ENCODE peak calls at places on chromosome 6, in nine cellular contexts. T is NT2/D1; X is uterus; P is CD8-positive, alpha-beta T cell; A is heart left ventricle; G is endothelial cell of umbilical vein; Q is body of pancreas; W is stomach; D is cardiac muscle cell. H is an unnamed sample. For H3K36me3, the result is how much of the 10 kb centered on the place peaks cover.

GRCh38 chr6:32607988-32608298 is 18.3 kb upstream of the HLA-DRB1 start:
- DNase-seq in D (no peak), W (no peak), G (no peak), A (no peak), Q (no peak), P (no peak), T (no peak), X (no peak), H (no peak)

GRCh38 chr6:118320652-118321051 is 227.4 kb upstream of the PLN start:
- DNase-seq in G (peak), P (no peak), X (no peak), W (no peak), T (no peak), A (no peak), Q (peak), D (peak), H (no peak)

GRCh38 chr6:1379810-1380198 is 9.6 kb upstream of the FOXF2 start:
- DNase-seq in D (no peak), Q (no peak), G (no peak), P (no peak), A (no peak), X (no peak), T (no peak), W (no peak), H (no peak)

GRCh38 chr6:117338567-117338966 is 73.2 kb downstream of the VGLL2 start:
- DNase-seq in G (no peak), Q (peak), D (no peak), W (no peak), T (no peak), X (no peak), P (no peak), A (peak), H (no peak)

GRCh38 chr6:107496041-107496440 is 6.1 kb downstream of the SOBP start:
- DNase-seq in P (no peak), W (no peak), G (no peak), X (no peak), T (no peak), A (no peak), D (no peak), Q (no peak), H (no peak)

GRCh38 chr6:138397128-138397814 is 6.8 kb upstream of the HEBP2 start:
- DNase-seq in X (no peak), A (no peak), D (no peak), P (no peak), G (no peak), T (no peak), W (no peak), Q (no peak), H (peak)

GRCh38 chr6:89015971-89016370 is 52.6 kb upstream of the RNGTT start:
- DNase-seq in X (no peak), G (no peak), A (no peak), W (no peak), T (no peak), P (no peak), D (no peak), Q (no peak), H (no peak)

GRCh38 chr6:114364295-114364694 is 21.5 kb upstream of the HS3ST5 start:
- DNase-seq in T (peak), A (no peak), D (no peak), Q (no peak), P (no peak), G (no peak), W (no peak), X (no peak), H (no peak)

GRCh38 chr6:47992805-47993204 is 118.2 kb downstream of the PTCHD4 start:
- DNase-seq in X (no peak), D (no peak), P (no peak), G (no peak), A (peak), Q (no peak), W (no peak), T (no peak), H (no peak)

GRCh38 chr6:29602564-29603361 is 17.8 kb downstream of the OR2H2 start:
- DNase-seq in G (no peak), X (no peak), W (no peak), A (no peak), Q (no peak), P (no peak), T (peak), D (peak), H (no peak)

GRCh38 chr6:91634791-91635190 is 1047.9 kb upstream of the MAP3K7 start:
- DNase-seq in T (no peak), P (no peak), G (no peak), X (no peak), D (no peak), Q (no peak), A (no peak), W (no peak), H (no peak)

GRCh38 chr6:14876778-14877613 is 368.9 kb upstream of the JARID2 start:
- DNase-seq in A (no peak), T (no peak), D (peak), Q (no peak), G (peak), P (no peak), X (no peak), W (no peak), H (no peak)

DNA sequence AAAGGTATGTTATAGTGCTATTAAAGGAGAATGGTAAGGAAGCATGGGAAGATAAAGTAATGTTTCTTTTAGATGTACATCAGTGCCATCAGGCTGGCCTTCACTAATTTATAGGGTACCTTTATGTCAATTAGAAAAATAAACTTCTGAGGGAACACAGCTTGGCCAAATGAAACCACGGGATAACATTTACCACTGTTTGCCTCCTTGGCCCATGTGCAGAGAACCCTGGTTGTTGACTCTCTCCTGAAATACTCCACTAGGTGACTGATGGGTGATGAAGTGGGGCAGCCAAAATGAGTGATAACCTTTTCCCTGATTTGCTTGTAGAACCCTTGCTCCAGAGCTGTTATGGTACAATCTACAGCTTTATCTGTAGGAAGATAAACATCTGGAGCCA is 9.5 kb downstream of the TRIM38 start:
- DNase-seq in X (no peak), D (no peak), T (no peak), W (no peak), G (no peak), Q (no peak), A (no peak), P (no peak), H (no peak)
- H3K36me3 ChIP-seq in X (under half), D (under half), T (under half), W (half or more), G (under half), Q (under half), A (half or more), P (half or more), H (half or more)

GRCh38 chr6:130276507-130276906 is 53.8 kb upstream of the SAMD3 start:
- DNase-seq in W (no peak), G (no peak), D (no peak), T (no peak), X (no peak), A (no peak), P (no peak), Q (no peak), H (no peak)
- H3K36me3 ChIP-seq in W (under half), G (under half), D (under half), T (under half), X (under half), A (under half), P (under half), Q (under half), H (under half)

GRCh38 chr6:158785036-158785435 is 34.1 kb downstream of the EZR start:
- DNase-seq in X (no peak), P (no peak), G (no peak), D (no peak), Q (no peak), T (no peak), W (peak), A (no peak), H (no peak)

GRCh38 chr6:158784505-158784904 is 34.7 kb downstream of the EZR start:
- DNase-seq in A (no peak), D (peak), P (no peak), G (peak), Q (no peak), T (no peak), X (no peak), W (peak), H (no peak)

GRCh38 chr6:158789115-158789917 is 29.9 kb downstream of the EZR start:
- DNase-seq in Q (no peak), X (no peak), D (no peak), P (peak), W (peak), G (no peak), A (no peak), T (no peak), H (no peak)

GRCh38 chr6:158787395-158787794 is 31.8 kb downstream of the EZR start:
- DNase-seq in A (no peak), P (no peak), D (no peak), X (no peak), Q (no peak), T (no peak), W (peak), G (no peak), H (no peak)

DNA sequence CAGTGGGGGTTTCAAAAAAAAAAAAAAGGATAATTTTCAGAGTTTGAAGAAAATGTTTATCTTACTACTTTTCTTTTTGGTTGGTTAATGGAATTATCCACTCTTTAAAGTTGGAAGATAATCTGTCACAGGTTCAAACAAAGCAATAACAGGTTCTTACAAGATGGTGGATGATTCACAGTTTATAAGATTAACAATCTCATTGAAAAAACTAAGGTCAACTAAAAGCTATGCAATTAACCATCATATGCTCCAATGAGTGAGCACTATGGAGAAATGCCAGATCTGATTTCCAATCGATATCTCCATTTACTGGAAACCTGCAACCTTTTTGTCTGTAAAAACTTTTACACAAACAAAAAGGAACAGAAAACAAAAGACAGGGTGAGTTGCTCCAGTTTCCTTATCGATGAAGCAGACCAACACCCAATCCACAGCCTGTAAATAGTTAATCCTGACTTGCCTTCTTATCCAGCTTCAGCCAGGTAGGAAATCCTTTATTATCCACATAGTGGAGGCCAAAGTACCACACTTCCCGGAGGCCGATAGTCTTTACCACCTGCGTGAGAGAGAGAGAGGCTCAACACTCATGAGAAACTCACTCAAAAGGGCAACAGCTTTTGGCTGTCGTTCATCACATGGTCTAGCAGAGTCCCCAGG is 32.4 kb downstream of the EZR start:
- DNase-seq in T (no peak), P (no peak), D (no peak), G (no peak), Q (no peak), W (peak), A (no peak), X (no peak), H (no peak)
- H3K36me3 ChIP-seq in T (half or more), P (half or more), D (half or more), G (under half), Q (under half), W (half or more), A (half or more), X (under half), H (half or more)

GRCh38 chr6:131862486-131862885 is 54.7 kb downstream of the ENPP1 start:
- DNase-seq in X (no peak), P (no peak), W (no peak), T (no peak), Q (no peak), A (no peak), G (no peak), D (no peak), H (no peak)

GRCh38 chr6:131868836-131869235 is 61.0 kb downstream of the ENPP1 start:
- DNase-seq in X (no peak), W (no peak), A (no peak), G (no peak), Q (no peak), P (no peak), D (no peak), T (no peak), H (no peak)

GRCh38 chr6:131867744-131868143 is 59.9 kb downstream of the ENPP1 start:
- DNase-seq in D (no peak), Q (no peak), A (no peak), W (no peak), G (no peak), T (no peak), P (no peak), X (no peak), H (no peak)
- H3K36me3 ChIP-seq in D (under half), Q (under half), A (under half), W (under half), G (under half), T (under half), P (under half), X (under half), H (under half)

GRCh38 chr6:142771162-142771561 is 173.8 kb downstream of the HIVEP2 start:
- DNase-seq in Q (no peak), P (no peak), X (no peak), G (no peak), A (no peak), D (no peak), T (no peak), W (no peak), H (no peak)
- H3K36me3 ChIP-seq in Q (under half), P (half or more), X (under half), G (under half), A (under half), D (under half), T (under half), W (half or more), H (half or more)

GRCh38 chr6:110885526-110885925 is 10.9 kb downstream of the AMD1 start:
- DNase-seq in G (no peak), T (no peak), D (no peak), X (no peak), W (no peak), Q (no peak), A (no peak), P (no peak), H (no peak)
- H3K36me3 ChIP-seq in G (under half), T (under half), D (under half), X (under half), W (under half), Q (under half), A (under half), P (under half), H (under half)

DNA sequence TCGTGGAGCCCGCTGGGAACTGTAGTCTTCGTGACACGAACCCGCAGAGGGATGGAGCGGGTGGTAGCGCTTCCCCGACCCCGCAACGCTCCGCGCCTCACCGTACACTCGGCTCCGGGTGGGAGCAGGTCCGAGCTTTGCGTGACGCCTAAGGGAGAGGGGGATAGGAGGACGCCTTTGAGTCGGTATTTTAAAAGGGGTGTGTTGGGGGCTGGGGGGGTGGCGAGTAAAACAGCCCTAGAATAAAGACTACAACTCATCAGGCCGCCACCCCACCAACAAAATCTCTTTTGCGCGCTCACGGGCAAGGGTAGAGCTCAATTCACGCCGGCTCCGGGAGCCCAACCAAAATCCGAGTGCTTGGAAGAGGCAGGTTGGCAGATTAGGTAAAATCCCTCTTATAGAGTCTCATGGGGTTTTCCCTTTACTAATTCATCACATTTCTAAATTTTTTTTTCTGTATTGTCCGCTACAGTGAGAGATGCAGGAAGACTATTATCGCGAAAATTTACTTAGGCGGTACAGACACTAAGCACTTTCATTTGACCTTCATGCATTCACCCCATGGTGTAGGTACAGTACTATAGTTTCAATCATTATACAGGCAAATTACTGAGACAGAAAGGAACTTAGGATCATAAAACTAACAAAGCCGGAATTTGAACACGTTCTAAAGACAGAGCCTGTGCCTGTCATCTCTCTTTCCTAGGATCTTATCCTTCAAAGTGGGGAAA is 706 bp upstream of the SNX14 start:
- DNase-seq in G (peak), T (no peak), P (no peak), W (no peak), X (no peak), Q (peak), D (no peak), A (no peak), H (no peak)
- H3K36me3 ChIP-seq in G (under half), T (under half), P (under half), W (under half), X (under half), Q (under half), D (under half), A (under half), H (under half)

GRCh38 chr6:33655155-33655554 is 34.0 kb downstream of the ITPR3 start:
- DNase-seq in D (no peak), Q (no peak), A (no peak), T (no peak), X (no peak), G (no peak), W (no peak), P (no peak), H (no peak)

GRCh38 chr6:33651947-33652346 is 30.8 kb downstream of the ITPR3 start:
- DNase-seq in A (no peak), W (no peak), T (no peak), X (no peak), D (no peak), Q (no peak), G (no peak), P (no peak), H (no peak)

GRCh38 chr6:33656844-33657243 is 35.7 kb downstream of the ITPR3 start:
- DNase-seq in W (no peak), D (no peak), T (no peak), G (no peak), P (no peak), X (no peak), A (no peak), Q (no peak), H (no peak)

DNA sequence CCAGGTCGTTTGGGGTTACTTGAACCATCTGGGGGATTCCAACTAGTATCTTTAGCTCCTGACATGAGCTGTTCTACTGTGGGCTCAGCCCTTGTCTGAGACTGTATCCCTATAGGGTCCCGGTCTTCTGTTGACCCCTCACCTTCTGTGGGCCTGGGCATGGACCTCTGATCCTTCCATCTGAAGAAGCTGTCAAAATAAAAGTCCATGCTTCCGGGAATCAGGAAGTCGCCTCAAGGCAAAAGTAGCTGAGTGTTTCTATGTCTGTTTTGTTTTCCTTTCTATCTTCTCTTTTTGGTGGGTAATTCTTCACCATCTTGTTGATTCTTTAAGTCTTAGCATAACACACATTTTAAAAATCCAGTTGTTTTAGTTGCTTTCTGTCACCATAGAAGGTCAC is 30.3 kb downstream of the ITPR3 start:
- DNase-seq in W (no peak), D (no peak), X (no peak), A (no peak), Q (no peak), G (no peak), T (no peak), P (no peak), H (no peak)
- H3K36me3 ChIP-seq in W (half or more), D (under half), X (under half), A (under half), Q (under half), G (under half), T (under half), P (under half), H (under half)

GRCh38 chr6:166411721-166412151 is 29.0 kb upstream of the MPC1 start:
- DNase-seq in X (no peak), W (no peak), A (no peak), P (peak), Q (no peak), D (no peak), T (no peak), G (no peak), H (no peak)

GRCh38 chr6:166406197-166406596 is 23.5 kb upstream of the MPC1 start:
- DNase-seq in X (no peak), W (no peak), Q (no peak), P (no peak), A (no peak), T (no peak), G (no peak), D (no peak), H (no peak)

GRCh38 chr6:166411271-166411670 is 28.5 kb upstream of the MPC1 start:
- DNase-seq in T (no peak), P (no peak), D (no peak), G (no peak), X (no peak), Q (no peak), W (no peak), A (no peak), H (no peak)

GRCh38 chr6:166410426-166410935 is 27.7 kb upstream of the MPC1 start:
- DNase-seq in X (no peak), T (no peak), A (no peak), P (no peak), W (no peak), Q (no peak), D (no peak), G (no peak), H (no peak)

DNA sequence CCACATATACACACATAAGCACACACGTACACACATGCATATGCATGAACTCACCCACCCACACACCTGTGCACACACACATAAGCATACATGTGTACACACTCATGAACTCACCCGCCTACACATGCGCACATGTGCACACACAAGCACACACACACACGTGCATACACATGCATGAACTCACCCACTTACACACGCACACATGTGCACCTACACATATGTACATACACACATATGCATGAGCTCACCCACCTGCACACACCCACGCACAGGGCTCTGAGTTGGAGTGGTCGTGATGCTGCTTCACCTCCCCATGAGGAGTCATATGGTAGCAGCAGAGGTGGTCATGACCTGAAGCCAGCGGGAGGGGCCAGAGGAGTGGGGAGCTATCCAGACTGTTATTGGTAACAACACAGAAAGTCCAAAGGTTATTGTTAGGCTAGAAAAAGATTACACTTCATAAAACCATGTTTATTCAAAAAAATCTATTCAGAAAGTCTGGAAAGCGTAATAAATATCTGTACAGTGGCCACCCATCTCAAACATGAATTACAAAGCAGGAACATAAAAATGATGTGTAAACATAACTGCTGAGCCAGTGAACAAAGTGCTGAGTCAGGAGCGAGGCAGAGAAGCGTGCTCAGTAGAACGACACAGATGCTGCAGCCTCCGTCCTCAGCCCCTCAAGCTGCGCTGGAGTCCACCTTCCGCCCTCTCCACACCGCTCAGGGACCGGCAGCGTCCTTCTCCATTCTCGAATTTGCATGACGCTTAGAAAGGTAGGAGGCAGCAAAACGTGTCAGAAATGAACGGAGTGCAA is 26.4 kb upstream of the MPC1 start:
- DNase-seq in X (no peak), W (no peak), D (no peak), A (no peak), Q (no peak), G (no peak), T (no peak), P (no peak), H (peak)
- H3K36me3 ChIP-seq in X (under half), W (under half), D (under half), A (under half), Q (under half), G (under half), T (under half), P (under half), H (under half)